ENCODE peak calls at places on chromosome 6, in seven cellular contexts. S, N, G, Z, A, C and Y are unnamed samples. For H3K27me3, the result is how much of the 10 kb centered on the place peaks cover.

GRCh38 chr6:107460074-107460631 is 789 bp upstream of the PDSS2 start:
- DNase-seq in S (peak), N (no peak), G (no peak), Z (no peak), A (no peak), C (no peak), Y (no peak)

GRCh38 chr6:75397806-75398465 is 95.7 kb downstream of the FILIP1 start:
- DNase-seq in S (peak), N (no peak), G (no peak), Z (no peak), A (no peak), C (no peak), Y (no peak)

GRCh38 chr6:167682125-167682524 is 144.6 kb upstream of the AFDN start:
- DNase-seq in S (no peak), N (no peak), G (peak), Z (no peak), A (no peak), C (no peak), Y (no peak)

GRCh38 chr6:156487877-156488276 is 289.3 kb upstream of the ARID1B start:
- DNase-seq in S (no peak), N (no peak), G (no peak), Z (no peak), A (no peak), C (no peak), Y (peak)

GRCh38 chr6:151431336-151431735 is 20.6 kb downstream of the RMND1 start:
- DNase-seq in S (peak), N (no peak), G (no peak), Z (no peak), A (no peak), C (no peak), Y (no peak)

GRCh38 chr6:89411019-89411268 is 1.1 kb downstream of the RRAGD start:
- DNase-seq in S (no peak), N (peak), G (no peak), Z (peak), A (peak), C (no peak), Y (peak)

GRCh38 chr6:7479801-7480266 is 61.6 kb upstream of the DSP start:
- DNase-seq in S (peak), N (no peak), G (no peak), Z (peak), A (peak), C (peak), Y (peak)

GRCh38 chr6:11525468-11526155 is 11.9 kb upstream of the TMEM170B start:
- DNase-seq in S (peak), N (no peak), G (no peak), Z (peak), A (no peak), C (no peak), Y (no peak)

GRCh38 chr6:139240161-139241010 is 51.4 kb downstream of the TXLNB start:
- DNase-seq in S (peak), N (peak), G (no peak), Z (no peak), A (peak), C (peak), Y (peak)

GRCh38 chr6:116563830-116564229 is 7.5 kb upstream of the RWDD1 start:
- DNase-seq in S (no peak), N (no peak), G (no peak), Z (no peak), A (no peak), C (no peak), Y (no peak)

GRCh38 chr6:28152531-28152930 is 10.8 kb downstream of the ZKSCAN8 start:
- DNase-seq in S (no peak), N (no peak), G (no peak), Z (no peak), A (no peak), C (no peak), Y (no peak)
- H3K27me3 ChIP-seq in S (under half), N (under half), G (under half), Z (under half), A (under half), C (under half), Y (under half)

GRCh38 chr6:138162947-138163569 is 1.3 kb downstream of the ARFGEF3 start:
- DNase-seq in S (no peak), N (no peak), G (no peak), Z (no peak), A (no peak), C (no peak), Y (no peak)
- H3K27me3 ChIP-seq in S (half or more), N (under half), G (under half), Z (under half), A (under half), C (under half), Y (under half)

DNA sequence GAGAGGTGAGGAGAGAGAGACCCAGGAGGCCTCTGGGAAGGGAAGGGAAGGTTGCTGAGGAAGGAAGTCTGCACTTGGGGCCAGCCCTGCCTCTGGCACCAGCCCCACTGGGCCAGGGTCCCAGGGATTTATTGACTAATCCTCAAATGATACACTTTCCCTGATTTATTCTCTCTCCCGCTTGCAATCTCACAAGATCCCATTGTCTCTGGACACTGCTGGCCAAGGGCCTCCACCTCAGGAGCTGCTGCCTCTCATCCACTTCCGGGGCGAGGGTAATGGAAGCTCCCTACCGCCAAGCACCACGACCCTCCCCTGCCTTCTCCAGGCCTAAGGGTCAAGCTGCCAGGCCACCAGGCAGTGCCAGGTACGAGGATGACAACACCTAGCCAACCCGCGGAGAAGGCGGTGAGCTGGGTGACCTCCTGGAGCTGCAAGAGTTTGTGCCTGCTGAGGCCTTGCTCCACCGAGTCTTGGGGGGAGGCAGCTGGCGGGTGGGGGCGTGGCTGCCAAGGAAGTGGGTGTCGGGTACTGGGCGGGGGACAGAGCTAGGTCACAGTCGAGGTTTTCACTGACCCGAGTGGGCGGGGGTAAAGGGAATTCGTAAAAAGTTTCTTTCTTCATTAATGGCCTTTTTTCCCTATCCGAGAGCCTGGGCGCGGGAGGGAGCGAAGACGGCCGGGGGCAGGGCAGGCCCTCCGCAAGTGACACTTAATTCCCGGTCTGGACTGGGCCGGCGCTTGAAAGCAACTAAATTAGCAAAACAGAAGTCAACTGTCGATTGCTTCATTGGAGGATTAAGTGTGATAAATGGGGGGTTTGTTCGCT is 43.4 kb upstream of the FOXP4 start:
- DNase-seq in S (no peak), N (no peak), G (peak), Z (peak), A (no peak), C (no peak), Y (peak)
- H3K27me3 ChIP-seq in S (under half), N (under half), G (under half), Z (under half), A (under half), C (under half), Y (under half)

GRCh38 chr6:143974089-143974488 is 34.0 kb downstream of the PLAGL1 start:
- DNase-seq in S (no peak), N (no peak), G (no peak), Z (no peak), A (no peak), C (no peak), Y (no peak)

GRCh38 chr6:143980921-143981320 is 27.1 kb downstream of the PLAGL1 start:
- DNase-seq in S (no peak), N (no peak), G (no peak), Z (no peak), A (no peak), C (no peak), Y (no peak)

GRCh38 chr6:143973097-143973979 is 34.7 kb downstream of the PLAGL1 start:
- DNase-seq in S (no peak), N (no peak), G (peak), Z (no peak), A (no peak), C (no peak), Y (no peak)

GRCh38 chr6:143971453-143971852 is 36.6 kb downstream of the PLAGL1 start:
- DNase-seq in S (peak), N (no peak), G (no peak), Z (no peak), A (no peak), C (no peak), Y (no peak)

GRCh38 chr6:143976834-143977354 is 31.2 kb downstream of the PLAGL1 start:
- DNase-seq in S (no peak), N (no peak), G (no peak), Z (no peak), A (no peak), C (no peak), Y (no peak)
- H3K27me3 ChIP-seq in S (under half), N (under half), G (under half), Z (under half), A (under half), C (under half), Y (under half)

GRCh38 chr6:168905451-168906090 is 348.1 kb downstream of the THBS2 start:
- DNase-seq in S (no peak), N (no peak), G (peak), Z (no peak), A (no peak), C (no peak), Y (no peak)
- H3K27me3 ChIP-seq in S (under half), N (under half), G (under half), Z (under half), A (under half), C (under half), Y (under half)

GRCh38 chr6:159884720-159885119 is 6.1 kb upstream of the MAS1 start:
- DNase-seq in S (no peak), N (no peak), G (no peak), Z (no peak), A (no peak), C (no peak), Y (no peak)

GRCh38 chr6:159878341-159878740 is 12.4 kb upstream of the MAS1 start:
- DNase-seq in S (no peak), N (no peak), G (no peak), Z (no peak), A (no peak), C (no peak), Y (no peak)

GRCh38 chr6:159877256-159877808 is 13.5 kb upstream of the MAS1 start:
- DNase-seq in S (no peak), N (no peak), G (no peak), Z (no peak), A (no peak), C (no peak), Y (no peak)

GRCh38 chr6:159879829-159880228 is 11.0 kb upstream of the MAS1 start:
- DNase-seq in S (no peak), N (no peak), G (peak), Z (no peak), A (no peak), C (no peak), Y (no peak)

DNA sequence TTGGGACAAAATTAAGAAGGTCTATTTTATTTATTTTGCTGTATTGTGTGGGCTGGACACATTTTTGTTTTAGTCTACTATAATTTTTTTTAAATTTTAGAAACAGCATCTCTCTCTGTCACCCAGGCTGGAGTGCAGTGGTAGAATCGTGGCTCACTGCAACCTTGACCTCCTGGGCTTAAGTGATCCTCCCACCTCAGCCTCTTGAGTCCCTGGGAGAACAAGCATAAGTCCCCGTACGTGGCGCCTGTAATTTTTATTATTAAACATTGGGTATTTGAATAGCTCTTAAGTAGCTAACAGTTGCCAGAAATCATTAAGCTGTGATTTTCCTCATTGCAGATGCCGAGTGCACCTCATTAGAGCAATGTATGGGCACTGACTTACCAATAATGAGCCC is 10.4 kb upstream of the MAS1 start:
- DNase-seq in S (no peak), N (no peak), G (no peak), Z (no peak), A (no peak), C (no peak), Y (no peak)
- H3K27me3 ChIP-seq in S (under half), N (under half), G (under half), Z (under half), A (under half), C (under half), Y (under half)

DNA sequence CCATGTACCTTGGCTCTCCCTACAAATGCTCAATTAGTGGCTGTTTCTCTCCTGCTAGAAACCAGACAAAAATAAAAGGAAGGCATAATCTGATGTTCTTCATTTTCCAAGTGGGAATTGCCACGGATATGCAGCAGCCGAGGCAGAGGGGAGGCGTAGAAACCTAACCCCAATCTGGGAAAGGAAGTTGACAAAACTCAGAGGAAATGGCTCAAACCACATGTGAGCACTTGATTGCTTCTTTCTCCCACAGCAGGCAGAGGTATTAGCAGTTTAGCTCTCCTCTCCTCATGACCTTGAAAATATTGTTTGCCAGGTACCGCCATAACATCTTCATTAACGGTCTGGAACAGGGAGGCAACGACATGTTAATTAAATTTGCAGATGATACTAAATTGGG is 3.8 kb upstream of the MLN start:
- DNase-seq in S (no peak), N (no peak), G (no peak), Z (no peak), A (no peak), C (no peak), Y (no peak)
- H3K27me3 ChIP-seq in S (half or more), N (under half), G (under half), Z (under half), A (under half), C (under half), Y (under half)